ENCODE peak calls at places on chromosomes 6 and 20, in seven cellular contexts. H is K562, E is GM12892, A is GM12878, J is HepG2, M is SK-N-SH, W is H1. C is an unnamed sample.

GRCh38 chr6:12077021-12077420 is 64.9 kb downstream of the HIVEP1 start:
- DNase-seq in H (no peak), E (no peak), A (no peak), J (no peak), M (no peak), W (no peak), C (no peak)

GRCh38 chr6:39049575-39050283 is 1.1 kb downstream of the GLP1R start:
- DNase-seq in H (no peak), E (no peak), A (no peak), J (no peak), M (no peak), W (no peak), C (no peak)

GRCh38 chr6:158018851-158019361 is 37.2 kb downstream of the SYNJ2 start:
- DNase-seq in H (no peak), E (no peak), A (no peak), J (no peak), M (no peak), W (no peak), C (no peak)

GRCh38 chr6:3965071-3965718 is 113.7 kb downstream of the FAM217A start:
- DNase-seq in H (no peak), E (no peak), A (no peak), J (no peak), M (no peak), W (no peak), C (no peak)

GRCh38 chr20:14951707-14952106 is 614.3 kb upstream of the FLRT3 start:
- DNase-seq in H (no peak), E (no peak), A (no peak), J (peak), M (no peak), W (no peak), C (no peak)

GRCh38 chr6:151149788-151150187 is 90.0 kb upstream of the AKAP12 start:
- DNase-seq in H (no peak), E (no peak), A (no peak), J (no peak), M (no peak), W (no peak), C (no peak)

GRCh38 chr6:10465633-10466499 is 51.0 kb upstream of the TFAP2A start:
- DNase-seq in H (peak), E (no peak), A (no peak), J (peak), M (peak), W (peak), C (no peak)

GRCh38 chr20:7996898-7997297 is 22.7 kb downstream of the TMX4 start:
- DNase-seq in H (no peak), E (no peak), A (no peak), J (no peak), M (no peak), W (no peak), C (no peak)

GRCh38 chr6:167471548-167471930 is 146.7 kb downstream of the TTLL2 start:
- DNase-seq in H (no peak), E (no peak), A (no peak), J (no peak), M (no peak), W (no peak), C (no peak)

GRCh38 chr20:48697845-48698491 is 129.8 kb downstream of the PREX1 start:
- DNase-seq in H (no peak), E (no peak), A (no peak), J (peak), M (peak), W (no peak), C (no peak)
- TF ChIP-seq TAF1 in H (no peak), E (no peak), A (no peak), J (no peak), M (no peak), W (no peak), C (no peak)

DNA sequence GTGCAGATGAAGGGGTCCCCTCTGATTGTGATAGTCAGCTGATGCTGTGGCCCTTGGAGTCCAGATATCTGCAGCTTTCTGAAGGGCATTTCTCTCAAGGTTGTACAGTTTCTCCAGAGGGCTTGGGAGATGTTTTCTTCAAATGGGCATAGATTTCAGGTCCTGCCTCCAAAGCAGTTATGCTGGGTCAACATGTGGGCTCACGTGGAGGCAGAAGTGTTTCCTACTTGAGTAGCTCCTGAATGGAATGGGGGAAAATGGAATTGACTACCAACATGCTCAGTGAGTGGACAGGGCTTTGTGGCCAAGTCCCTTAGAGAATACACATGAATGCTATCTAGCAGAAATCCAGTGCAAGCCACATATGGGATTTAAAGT is 360.7 kb downstream of the SAMD5 start:
- DNase-seq in H (no peak), E (no peak), A (no peak), J (no peak), M (no peak), W (no peak), C (no peak)
- TF ChIP-seq TAF1 in H (no peak), E (no peak), A (no peak), J (no peak), M (no peak), W (no peak), C (no peak)

GRCh38 chr6:17932362-17932852 is 55.0 kb downstream of the KIF13A start:
- DNase-seq in H (no peak), E (no peak), A (no peak), J (peak), M (no peak), W (no peak), C (no peak)
- TF ChIP-seq TAF1 in H (peak), E (no peak), A (no peak), J (no peak), M (no peak), W (no peak), C (no peak)

GRCh38 chr6:127185410-127185809 is 66.9 kb downstream of the RSPO3 start:
- DNase-seq in H (no peak), E (no peak), A (no peak), J (no peak), M (no peak), W (no peak), C (no peak)

GRCh38 chr6:127182501-127182900 is 64.0 kb downstream of the RSPO3 start:
- DNase-seq in H (no peak), E (no peak), A (no peak), J (no peak), M (no peak), W (no peak), C (no peak)

GRCh38 chr6:127188752-127189151 is 70.3 kb downstream of the RSPO3 start:
- DNase-seq in H (no peak), E (no peak), A (no peak), J (no peak), M (no peak), W (no peak), C (no peak)

GRCh38 chr6:127190552-127190951 is 72.1 kb downstream of the RSPO3 start:
- DNase-seq in H (peak), E (no peak), A (no peak), J (no peak), M (no peak), W (no peak), C (no peak)

GRCh38 chr6:127186889-127187288 is 68.4 kb downstream of the RSPO3 start:
- DNase-seq in H (peak), E (no peak), A (no peak), J (peak), M (peak), W (peak), C (no peak)
- TF ChIP-seq TAF1 in H (no peak), E (no peak), A (no peak), J (no peak), M (no peak), W (no peak), C (no peak)

DNA sequence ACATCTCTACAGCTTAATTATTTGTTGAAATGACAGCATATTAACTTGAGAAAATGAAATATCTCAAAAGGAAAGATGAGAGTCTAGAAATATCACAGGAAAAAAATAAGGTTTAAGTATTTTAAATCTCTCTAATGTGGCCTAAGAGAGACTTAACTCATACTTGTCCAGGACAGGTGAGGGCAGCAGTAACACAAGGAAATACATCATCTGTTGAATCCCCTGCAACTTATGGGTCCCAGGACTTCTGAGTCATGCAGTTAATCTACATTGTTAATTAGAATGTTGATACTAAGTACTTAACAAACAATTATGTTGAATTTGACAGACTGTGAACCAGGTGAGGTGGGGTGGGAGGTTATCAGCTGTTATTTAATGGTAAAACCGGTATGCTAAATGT is 87.8 kb downstream of the CEP57L1 start:
- DNase-seq in H (peak), E (no peak), A (no peak), J (no peak), M (no peak), W (no peak), C (no peak)
- TF ChIP-seq TAF1 in H (no peak), E (no peak), A (no peak), J (no peak), M (no peak), W (no peak), C (no peak)

GRCh38 chr20:45518282-45518681 is 2.9 kb upstream of the SPINT3 start:
- DNase-seq in H (no peak), E (no peak), A (no peak), J (no peak), M (no peak), W (no peak), C (no peak)

DNA sequence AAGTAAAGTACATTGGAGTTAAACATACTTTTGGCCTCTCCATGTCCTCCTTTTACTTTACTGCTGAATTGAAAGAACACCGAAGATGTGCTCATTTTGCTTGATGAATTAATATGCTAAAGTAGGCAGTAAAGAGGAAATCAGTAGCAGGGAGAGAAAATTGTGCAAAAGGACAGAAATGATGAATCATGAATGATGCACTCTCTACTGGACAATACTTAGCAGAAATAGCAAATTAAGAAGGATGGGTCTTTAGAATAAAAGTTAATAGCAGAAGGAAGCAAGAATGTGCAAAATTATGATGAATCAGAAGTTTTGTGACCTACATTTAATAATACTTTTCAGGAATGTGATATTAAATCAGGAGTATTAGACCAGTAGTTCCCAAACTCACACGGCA is 8.4 kb upstream of the SPINT3 start:
- DNase-seq in H (no peak), E (no peak), A (no peak), J (no peak), M (no peak), W (no peak), C (no peak)
- TF ChIP-seq TAF1 in H (no peak), E (no peak), A (no peak), J (no peak), M (no peak), W (no peak), C (no peak)

DNA sequence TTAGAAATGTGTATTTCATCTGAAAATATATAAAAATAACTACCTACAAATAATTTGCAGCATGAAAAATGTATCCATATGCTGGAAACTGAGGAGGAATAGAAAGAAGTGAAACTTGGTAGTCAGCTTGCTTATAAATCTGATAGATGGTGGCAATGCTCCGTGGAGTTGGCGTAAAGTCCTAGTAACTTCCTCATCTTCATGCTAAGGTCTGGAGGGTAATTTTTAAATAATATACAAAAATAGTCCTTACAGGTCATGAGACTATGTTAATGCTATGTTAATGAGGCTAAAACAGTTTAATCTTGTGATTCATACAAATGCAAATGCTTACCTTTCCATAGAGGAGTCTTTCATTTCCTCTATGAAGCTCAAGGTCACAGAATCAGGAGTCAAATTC is 9.3 kb upstream of the CRIP3 start:
- DNase-seq in H (no peak), E (no peak), A (no peak), J (no peak), M (no peak), W (no peak), C (no peak)
- TF ChIP-seq TAF1 in H (no peak), E (no peak), A (no peak), J (no peak), M (no peak), W (no peak), C (no peak)

GRCh38 chr20:43786885-43787284 is 60.1 kb upstream of the GTSF1L start:
- DNase-seq in H (no peak), E (no peak), A (no peak), J (no peak), M (no peak), W (no peak), C (no peak)
- TF ChIP-seq TAF1 in H (no peak), E (no peak), A (no peak), J (no peak), M (no peak), W (no peak), C (no peak)

GRCh38 chr6:16595514-16595913 is 165.7 kb downstream of the ATXN1 start:
- DNase-seq in H (no peak), E (no peak), A (no peak), J (no peak), M (no peak), W (no peak), C (no peak)

GRCh38 chr6:16602035-16602434 is 159.2 kb downstream of the ATXN1 start:
- DNase-seq in H (no peak), E (peak), A (peak), J (no peak), M (no peak), W (no peak), C (peak)

GRCh38 chr6:16600701-16601100 is 160.6 kb downstream of the ATXN1 start:
- DNase-seq in H (no peak), E (no peak), A (no peak), J (no peak), M (no peak), W (no peak), C (no peak)

GRCh38 chr6:16596890-16597331 is 164.3 kb downstream of the ATXN1 start:
- DNase-seq in H (no peak), E (no peak), A (no peak), J (no peak), M (no peak), W (no peak), C (no peak)

GRCh38 chr6:16600026-16600425 is 161.2 kb downstream of the ATXN1 start:
- DNase-seq in H (no peak), E (no peak), A (no peak), J (no peak), M (no peak), W (no peak), C (no peak)
- TF ChIP-seq TAF1 in H (no peak), E (no peak), A (no peak), J (no peak), M (no peak), W (no peak), C (no peak)